ENCODE peak calls at places on chromosomes 4 and X, in five cellular contexts. U, V, W, O and B are unnamed samples.

GRCh38 chrX:78624884-78625283 is 34.2 kb downstream of the RTL3 start:
- DNase-seq in U (no peak), V (no peak), W (no peak), O (no peak), B (no peak)

GRCh38 chr4:135177323-135177722 is 975.7 kb upstream of the PABPC4L start:
- DNase-seq in U (no peak), V (no peak), W (no peak), O (no peak), B (no peak)

GRCh38 chrX:29992083-29992482 is 223.3 kb upstream of the MAGEB2 start:
- DNase-seq in U (no peak), V (no peak), W (no peak), O (no peak), B (no peak)

GRCh38 chrX:132676561-132677186 is 187.8 kb upstream of the MBNL3 start:
- DNase-seq in U (no peak), V (no peak), W (no peak), O (peak; percentile 31), B (no peak)

GRCh38 chrX:120309873-120310730 is 1.2 kb downstream of the TMEM255A start:
- DNase-seq in U (peak; percentile 43), V (no peak), W (peak; percentile 20), O (peak; percentile 31), B (no peak)

GRCh38 chrX:136880003-136880451 is 498 bp downstream of the RBMX start:
- DNase-seq in U (peak; percentile 44), V (peak; percentile 55), W (peak; percentile 54), O (no peak), B (peak; percentile 36)

GRCh38 chrX:152641996-152642395 is 4.3 kb downstream of the GABRQ start:
- DNase-seq in U (no peak), V (no peak), W (peak; percentile 21), O (peak; percentile 61), B (no peak)

GRCh38 chr4:87679449-87680169 is 29.5 kb downstream of the DMP1 start:
- DNase-seq in U (no peak), V (no peak), W (peak; percentile 68), O (peak; percentile 62), B (no peak)

GRCh38 chr4:117664706-117665444 is 369.4 kb upstream of the NDST3 start:
- DNase-seq in U (no peak), V (no peak), W (no peak), O (no peak), B (peak; percentile 4)

GRCh38 chrX:1807301-1807731 is 192.5 kb downstream of the ASMT start:
- DNase-seq in U (no peak), V (no peak), W (peak; percentile 15), O (peak; percentile 54), B (no peak)

GRCh38 chr4:74365761-74366160 is 816 bp downstream of the EREG start:
- DNase-seq in U (no peak), V (peak; percentile 56), W (peak; percentile 23), O (peak; percentile 50), B (peak; percentile 30)

GRCh38 chr4:25160714-25161598 is 707 bp upstream of the SEPSECS start:
- DNase-seq in U (no peak), V (no peak), W (peak; percentile 66), O (no peak), B (no peak)

GRCh38 chrX:71315917-71316316 is 14.4 kb downstream of the ITGB1BP2 start:
- DNase-seq in U (no peak), V (no peak), W (peak; percentile 71), O (no peak), B (no peak)

DNA sequence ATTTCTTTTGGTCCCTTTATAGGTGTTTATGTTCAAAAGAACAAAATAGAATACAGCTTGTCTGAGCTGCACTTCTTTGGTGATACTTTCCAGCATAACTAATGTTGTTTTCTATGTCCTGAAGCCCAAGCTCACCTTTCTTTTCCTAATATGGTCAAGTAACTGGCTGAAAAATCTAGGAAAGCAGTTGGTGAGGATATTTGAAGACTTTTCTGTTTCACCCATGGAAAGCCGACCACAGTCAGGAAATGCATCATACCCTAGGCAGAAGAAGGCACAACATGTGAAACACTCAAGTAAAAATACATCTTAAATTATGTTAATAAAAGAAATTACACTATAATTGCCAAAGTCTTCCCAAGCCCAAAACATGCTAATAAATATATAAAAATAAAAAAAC is 337.0 kb downstream of the PDGFC start:
- DNase-seq in U (no peak), V (no peak), W (no peak), O (no peak), B (no peak)
- H3K4me1 ChIP-seq in U (no peaks in the 10 kb centered on the region), V (no peaks in the 10 kb centered on the region), W (peaks cover 36% of the 10 kb centered on the region), O (no peaks in the 10 kb centered on the region), B (no peaks in the 10 kb centered on the region)

DNA sequence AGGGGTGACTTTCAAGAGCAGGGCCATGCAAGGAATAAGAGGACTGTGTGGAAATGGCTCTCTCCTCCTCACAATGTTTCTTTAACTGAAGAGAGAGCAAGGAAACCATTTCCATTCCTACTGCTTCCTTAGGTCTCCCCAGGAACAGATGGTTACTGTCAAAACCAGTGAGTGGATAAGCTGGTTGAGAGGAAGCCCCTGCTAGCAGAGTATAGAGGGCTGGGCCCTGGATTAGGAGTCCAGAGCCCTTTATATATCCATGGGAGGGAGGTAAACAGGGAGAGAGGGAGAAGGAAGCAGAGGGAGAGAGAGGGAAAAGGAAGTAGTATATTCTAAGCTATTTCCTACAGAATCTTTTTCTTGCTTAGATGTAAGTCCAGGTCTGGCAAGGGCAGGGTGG is 43.8 kb upstream of the LAS1L start:
- DNase-seq in U (no peak), V (no peak), W (no peak), O (no peak), B (no peak)
- H3K27ac ChIP-seq in U (no peak overlapping the region), V (no peak overlapping the region), W (no peak overlapping the region), O (no peak overlapping the region), B (no peak overlapping the region)

GRCh38 chr4:154485127-154485773 is 6.3 kb downstream of the DCHS2 start:
- DNase-seq in U (no peak), V (no peak), W (no peak), O (no peak), B (no peak)
- H3K27me3 ChIP-seq in U (peaks cover 24% of the 10 kb centered on the region), V (peaks cover 12% of the 10 kb centered on the region), W (peaks cover 12% of the 10 kb centered on the region), O (peaks cover 12% of the 10 kb centered on the region), B (peaks cover 31% of the 10 kb centered on the region)

DNA sequence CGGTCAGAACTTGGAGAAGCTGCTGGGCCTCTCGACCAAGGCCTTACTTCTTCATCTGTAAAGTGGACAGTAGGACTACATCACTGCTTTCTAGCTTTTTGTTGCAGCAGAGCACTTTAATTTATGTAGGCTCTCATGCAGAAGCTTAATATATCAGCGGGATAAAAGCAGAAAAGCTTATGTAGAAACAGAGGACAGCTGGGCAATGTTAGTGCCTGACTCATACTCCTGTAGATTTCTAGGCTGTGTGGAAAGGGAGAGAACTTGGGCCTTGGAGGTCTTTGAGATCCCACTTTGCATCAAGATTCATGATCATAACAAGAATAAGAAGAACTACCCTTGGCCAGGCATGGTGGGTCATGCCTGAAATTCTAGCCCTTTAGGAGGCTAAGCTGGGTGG is 91.2 kb downstream of the ARHGAP10 start:
- DNase-seq in U (no peak), V (no peak), W (no peak), O (no peak), B (no peak)
- H3K4me1 ChIP-seq in U (peaks cover 21% of the 10 kb centered on the region), V (peaks cover 33% of the 10 kb centered on the region), W (peaks cover 25% of the 10 kb centered on the region), O (no peaks in the 10 kb centered on the region), B (peaks cover 34% of the 10 kb centered on the region)

DNA sequence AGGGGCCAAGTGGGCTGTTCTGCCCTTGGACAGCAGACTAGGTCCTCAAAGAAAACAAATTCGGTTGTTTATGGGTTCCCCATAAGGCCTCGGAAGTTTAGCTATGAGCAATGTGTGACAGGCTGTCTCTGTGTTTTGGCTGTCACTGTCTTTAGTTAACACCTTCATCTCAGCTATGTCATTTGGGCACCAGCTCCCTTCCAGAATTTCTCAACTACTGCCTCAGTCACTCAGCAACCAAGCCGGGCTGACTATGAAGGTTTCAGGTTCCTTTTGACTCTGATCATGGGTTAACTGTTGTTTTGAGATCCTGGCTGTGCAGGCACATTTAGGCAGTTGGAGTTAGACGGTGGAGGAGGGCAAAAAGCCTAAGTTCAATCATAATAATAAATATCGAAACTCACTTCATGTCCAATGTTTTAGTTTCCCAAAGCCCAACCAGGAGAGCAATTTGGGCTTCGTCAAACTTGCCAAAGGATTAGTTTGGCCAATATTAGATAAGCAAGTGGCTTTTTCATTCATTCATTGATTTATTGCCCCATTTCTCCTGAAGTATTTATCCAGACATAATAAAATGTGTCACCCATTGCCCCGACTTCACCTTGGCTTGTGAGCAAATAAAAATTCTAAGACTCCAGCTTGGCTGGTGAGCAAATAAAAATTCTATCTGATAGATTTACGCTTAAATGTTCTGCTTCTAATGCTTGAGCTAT is 9.1 kb upstream of the PAGE1 start:
- DNase-seq in U (no peak), V (no peak), W (no peak), O (no peak), B (no peak)
- H3K27ac ChIP-seq in U (no peak overlapping the region), V (no peak overlapping the region), W (no peak overlapping the region), O (no peak overlapping the region), B (no peak overlapping the region)

GRCh38 chr4:83725076-83726074 is 189.5 kb downstream of the GPAT3 start:
- DNase-seq in U (no peak), V (no peak), W (no peak), O (no peak), B (no peak)
- H3K27me3 ChIP-seq in U (no peaks in the 10 kb centered on the region), V (no peaks in the 10 kb centered on the region), W (no peaks in the 10 kb centered on the region), O (no peaks in the 10 kb centered on the region), B (no peaks in the 10 kb centered on the region)

DNA sequence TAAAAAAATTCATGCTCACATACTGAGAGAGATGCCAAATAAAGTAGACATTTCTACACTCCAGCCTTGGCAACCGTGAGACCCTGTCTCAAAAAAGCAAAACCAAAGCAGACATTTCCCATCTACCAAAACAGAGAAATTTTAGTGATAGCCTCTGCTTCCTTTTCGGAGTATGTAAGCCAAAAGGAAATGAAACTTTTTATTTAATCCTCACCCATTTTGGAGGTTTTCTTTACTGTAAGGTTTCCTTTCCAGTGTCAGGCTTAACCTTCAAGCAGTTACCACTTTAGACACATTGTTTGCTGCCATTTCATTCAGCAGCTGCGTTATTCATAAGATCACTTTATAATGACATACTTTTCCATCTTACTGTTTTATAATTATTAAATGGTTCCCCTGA is 15.9 kb downstream of the ADD1 start:
- DNase-seq in U (no peak), V (no peak), W (no peak), O (no peak), B (no peak)
- H3K4me1 ChIP-seq in U (peaks cover 99% of the 10 kb centered on the region), V (peaks cover 58% of the 10 kb centered on the region), W (peaks cover 43% of the 10 kb centered on the region), O (peaks cover 18% of the 10 kb centered on the region), B (peaks cover 98% of the 10 kb centered on the region)

DNA sequence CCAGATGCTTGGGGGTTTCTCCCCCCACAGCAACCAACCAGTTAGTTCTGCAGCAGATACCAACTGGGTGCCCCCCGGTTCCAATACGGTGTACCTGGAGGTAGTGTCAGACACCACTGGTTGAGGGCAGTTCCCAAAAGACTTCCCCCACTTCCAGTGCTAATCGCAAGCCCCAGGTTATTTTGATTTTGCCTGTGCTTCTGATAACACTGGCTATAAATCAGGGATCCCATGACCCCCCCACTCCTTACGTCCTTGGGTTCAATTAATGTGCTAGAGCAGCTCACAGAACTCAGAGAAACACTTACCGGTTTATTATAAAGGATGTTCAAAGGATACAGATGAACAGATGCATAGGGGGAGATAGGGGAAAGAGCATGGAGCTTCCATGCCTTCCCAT is 5.5 kb downstream of the CLCN3 start:
- DNase-seq in U (no peak), V (no peak), W (no peak), O (no peak), B (no peak)
- H3K27ac ChIP-seq in U (no peak overlapping the region), V (peak overlapping the region; percentile 65), W (no peak overlapping the region), O (no peak overlapping the region), B (no peak overlapping the region)

DNA sequence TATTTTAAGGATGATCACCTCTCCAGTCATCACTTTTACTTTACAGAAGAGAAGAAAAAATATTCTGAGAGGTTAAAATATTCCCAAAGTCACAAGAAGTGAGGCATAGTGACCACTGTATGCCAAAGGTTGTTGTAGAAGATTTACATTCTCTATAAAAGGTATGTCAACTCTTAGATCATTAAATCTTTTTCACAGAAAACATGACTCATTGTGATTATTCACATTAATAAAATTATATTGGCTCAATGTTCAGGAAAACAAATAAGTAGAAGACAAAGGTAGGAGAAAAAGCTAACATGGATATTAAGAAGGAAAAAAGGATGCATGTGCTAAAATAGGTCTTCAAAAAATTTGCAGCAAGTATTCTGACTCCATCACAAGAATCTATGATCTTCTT is 82.0 kb downstream of the ADAMTS3 start:
- DNase-seq in U (no peak), V (no peak), W (no peak), O (no peak), B (no peak)
- H3K27me3 ChIP-seq in U (no peaks in the 10 kb centered on the region), V (no peaks in the 10 kb centered on the region), W (no peaks in the 10 kb centered on the region), O (no peaks in the 10 kb centered on the region), B (no peaks in the 10 kb centered on the region)